ENCODE peak calls at places on chromosomes 6 and 20, in five cellular contexts. G is tibial artery, P is thoracic aorta, U is heart right ventricle, S is upper lobe of left lung. O is an unnamed sample. For H3K36me3, the result is how much of the 10 kb centered on the place peaks cover.

GRCh38 chr6:44969446-44970175 is 358.5 kb upstream of the RUNX2 start:
- DNase-seq in S (no peak), G (no peak), P (no peak), U (no peak), O (no peak)

GRCh38 chr6:69398729-69399128 is 398.1 kb downstream of the LMBRD1 start:
- DNase-seq in S (no peak), G (no peak), U (no peak), P (peak), O (no peak)

GRCh38 chr20:52958206-52958605 is 14.0 kb upstream of the TSHZ2 start:
- DNase-seq in G (no peak), S (no peak), U (no peak), P (no peak), O (no peak)

GRCh38 chr20:32463642-32464400 is 105.7 kb downstream of the ASXL1 start:
- DNase-seq in S (peak), U (no peak), G (no peak), P (no peak), O (no peak)

GRCh38 chr6:7142228-7142801 is 34.6 kb downstream of the RREB1 start:
- DNase-seq in S (peak), G (no peak), U (no peak), P (no peak), O (no peak)

GRCh38 chr6:143510991-143511891 is at the start of gene FUCA2:
- DNase-seq in G (peak), P (peak), S (peak), U (peak), O (peak)

GRCh38 chr20:45948261-45948733 is 13.8 kb downstream of the PCIF1 start:
- DNase-seq in P (no peak), S (no peak), U (no peak), G (no peak), O (no peak)

GRCh38 chr6:128095362-128095761 is 194.5 kb upstream of the THEMIS start:
- DNase-seq in G (no peak), S (no peak), P (no peak), U (no peak), O (no peak)

GRCh38 chr6:110874880-110875547 is 429 bp downstream of the AMD1 start:
- DNase-seq in P (no peak), S (peak), U (peak), G (peak), O (no peak)

GRCh38 chr20:63076421-63076820 is 69.7 kb upstream of the BHLHE23 start:
- DNase-seq in S (no peak), G (no peak), U (no peak), P (no peak), O (no peak)

GRCh38 chr20:59222239-59222981 is 58.8 kb downstream of the ZNF831 start:
- DNase-seq in U (peak), S (peak), G (peak), P (no peak), O (peak)

GRCh38 chr20:45073182-45073581 is 27.7 kb downstream of the KCNS1 start:
- DNase-seq in G (no peak), S (no peak), U (no peak), P (no peak), O (no peak)

GRCh38 chr20:49291200-49291599 is 13.3 kb upstream of the ZNFX1 start:
- DNase-seq in U (no peak), P (no peak), S (no peak), G (no peak), O (no peak)

GRCh38 chr6:39204646-39205244 is 24.5 kb downstream of the KCNK5 start:
- DNase-seq in G (no peak), P (no peak), U (no peak), S (peak), O (no peak)

GRCh38 chr6:115882771-115883170 is 177.9 kb downstream of the FRK start:
- DNase-seq in S (no peak), P (no peak), G (no peak), U (no peak), O (no peak)

GRCh38 chr6:112163295-112164257 is 76.2 kb downstream of the FAM229B start:
- DNase-seq in U (peak), P (no peak), G (no peak), S (no peak), O (peak)

GRCh38 chr6:106927531-106928398 is 46.8 kb downstream of the CD24 start:
- DNase-seq in P (no peak), G (no peak), U (peak), S (no peak), O (peak)

GRCh38 chr6:31718294-31718693 is 3.1 kb downstream of the LY6G6D start:
- DNase-seq in S (no peak), G (no peak), U (no peak), P (no peak), O (peak)

GRCh38 chr6:40419881-40420705 is 167.1 kb downstream of the LRFN2 start:
- DNase-seq in S (no peak), G (peak), U (no peak), P (no peak), O (no peak)

GRCh38 chr20:32462900-32463641 is 104.9 kb downstream of the ASXL1 start:
- DNase-seq in P (no peak), U (no peak), S (no peak), G (no peak), O (no peak)

GRCh38 chr20:58691773-58692578 is 624 bp upstream of the NPEPL1 start:
- DNase-seq in S (peak), P (no peak), G (peak), U (peak), O (no peak)

GRCh38 chr6:14732226-14732844 is 513.5 kb upstream of the JARID2 start:
- DNase-seq in G (no peak), S (no peak), P (no peak), U (no peak), O (peak)

GRCh38 chr6:55713411-55713810 is 134.4 kb upstream of the HMGCLL1 start:
- DNase-seq in S (no peak), G (no peak), P (no peak), U (no peak), O (no peak)

GRCh38 chr20:51562334-51563140 is 20.0 kb upstream of the NFATC2 start:
- DNase-seq in U (peak), G (peak), S (peak), P (peak), O (peak)

GRCh38 chr20:64145458-64146300 is 18.6 kb upstream of the MYT1 start:
- DNase-seq in U (no peak), P (no peak), S (no peak), G (peak), O (peak)

GRCh38 chr6:158718431-158719126 is 68.7 kb downstream of the SYTL3 start:
- DNase-seq in G (peak), P (no peak), U (no peak), S (no peak), O (peak)

GRCh38 chr6:113694278-113695077 is 162.7 kb upstream of the MARCKS start:
- DNase-seq in P (no peak), G (no peak), S (no peak), U (no peak), O (no peak)

GRCh38 chr6:10276106-10276505 is 138.8 kb downstream of the TFAP2A start:
- DNase-seq in G (no peak), S (no peak), U (no peak), P (no peak), O (no peak)

GRCh38 chr6:1616556-1617463 is 7.1 kb downstream of the FOXC1 start:
- DNase-seq in P (no peak), S (no peak), G (peak), U (no peak), O (no peak)

GRCh38 chr6:90406142-90406794 is 109.6 kb upstream of the BACH2 start:
- DNase-seq in S (no peak), U (no peak), P (no peak), G (no peak), O (no peak)

GRCh38 chr6:128491041-128491642 is 29.3 kb downstream of the PTPRK start:
- DNase-seq in G (no peak), S (no peak), P (no peak), U (no peak), O (no peak)

GRCh38 chr6:93210908-93211307 is 208.5 kb downstream of the EPHA7 start:
- DNase-seq in S (no peak), G (no peak), P (no peak), U (no peak), O (no peak)

GRCh38 chr20:62624719-62625455 is 17.4 kb upstream of the SLCO4A1 start:
- DNase-seq in U (no peak), G (peak), P (no peak), S (peak), O (no peak)

GRCh38 chr20:50014570-50015562 is 32.1 kb downstream of the SNAI1 start:
- DNase-seq in S (peak), U (no peak), P (no peak), G (no peak), O (no peak)

GRCh38 chr6:62614442-62614841 is 328.4 kb upstream of the KHDRBS2 start:
- DNase-seq in G (no peak), S (no peak), U (no peak), P (no peak), O (no peak)

GRCh38 chr6:100267721-100268123 is 197.0 kb downstream of the SIM1 start:
- DNase-seq in S (no peak), G (no peak), U (no peak), P (no peak), O (no peak)

GRCh38 chr6:127794405-127794804 is 106.5 kb downstream of the THEMIS start:
- DNase-seq in G (no peak), S (no peak), U (no peak), P (no peak), O (no peak)

DNA sequence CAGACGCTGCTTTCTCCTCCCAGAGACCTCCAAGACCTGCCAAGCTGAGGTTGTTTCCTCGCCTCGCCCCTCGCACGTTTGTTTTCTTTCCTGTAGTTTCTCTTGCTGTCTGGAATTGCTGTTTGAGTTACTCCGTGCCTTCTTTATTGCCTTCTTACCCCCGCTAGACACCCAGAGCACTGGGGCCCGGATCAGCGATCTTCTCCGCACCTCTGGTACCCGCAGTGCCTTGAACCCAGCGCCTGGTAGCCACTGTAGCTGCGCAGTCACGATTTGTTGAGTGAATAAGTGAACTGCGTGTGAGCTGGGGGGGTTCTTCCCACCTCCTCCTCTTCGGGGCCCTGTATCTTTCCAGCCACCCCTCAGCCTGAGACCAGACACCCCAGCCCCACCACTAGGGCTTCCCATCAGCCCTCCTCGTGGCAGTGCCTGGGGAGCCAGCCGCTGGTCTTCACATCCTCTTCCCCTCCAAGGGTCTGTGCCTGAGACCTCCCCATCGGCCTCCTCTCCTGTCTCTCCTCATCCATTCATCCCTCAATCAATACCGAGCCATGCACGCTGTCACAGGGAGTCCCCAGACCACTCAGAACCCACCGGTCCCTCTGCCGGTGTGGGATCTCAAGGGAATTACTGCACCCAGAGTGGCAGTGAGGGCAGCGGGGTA is 849 bp upstream of the BMP7 start:
- DNase-seq in S (no peak), G (no peak), U (no peak), P (no peak), O (no peak)
- H3K36me3 ChIP-seq in S (under half), G (under half), U (under half), P (under half), O (under half)

DNA sequence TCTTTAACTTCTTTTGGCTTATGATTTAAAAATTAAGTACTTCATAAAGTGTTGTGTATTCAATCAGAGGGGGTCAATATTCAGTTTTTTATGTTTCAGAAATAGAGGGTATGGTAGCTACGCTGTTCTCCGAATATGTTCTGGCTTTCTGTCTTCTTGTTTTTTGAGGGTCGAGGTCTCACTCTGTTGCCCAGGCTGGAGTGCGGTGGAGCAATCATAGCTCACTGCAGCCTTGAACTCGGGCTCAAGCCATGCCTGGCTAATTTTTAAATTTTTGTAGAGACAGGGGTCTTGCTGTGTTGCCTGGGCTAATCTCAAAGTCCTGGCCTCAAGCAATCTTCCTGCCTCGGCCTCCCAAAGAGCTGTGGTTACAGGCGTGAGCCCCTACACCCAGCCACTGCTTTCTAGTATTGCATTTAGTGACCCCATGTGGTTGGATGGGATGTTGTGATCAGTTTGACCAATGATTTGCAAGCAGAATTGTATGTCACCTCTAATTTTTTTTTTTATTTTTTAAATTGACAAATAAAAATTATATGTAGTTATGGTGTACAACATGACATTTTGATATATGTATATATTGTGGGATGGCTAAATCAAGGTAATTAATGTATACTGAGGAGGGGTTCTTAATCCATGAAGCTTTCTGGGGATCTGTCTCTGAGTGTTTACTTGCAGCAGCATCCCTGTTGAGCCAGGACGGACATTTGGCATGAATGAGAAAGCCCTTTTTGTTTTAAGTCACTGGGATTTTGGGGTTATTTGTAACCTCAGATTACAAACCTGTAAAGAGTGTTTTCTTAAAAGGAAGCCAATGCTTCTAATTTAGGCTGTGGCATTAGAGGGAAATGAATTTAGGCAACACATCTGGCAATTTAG is 38.5 kb upstream of the DEK start:
- DNase-seq in U (no peak), S (no peak), G (no peak), P (no peak), O (no peak)
- TF ChIP-seq CTCF in U (peak), S (no peak), G (no peak), P (peak), O (peak)

GRCh38 chr6:73703514-73703913 is 7.5 kb downstream of the CD109 start:
- DNase-seq in S (no peak), P (no peak), U (no peak), G (no peak), O (no peak)
- H3K36me3 ChIP-seq in S (under half), P (under half), U (under half), G (under half), O (under half)

GRCh38 chr20:5806457-5807263 is 56.5 kb downstream of the SHLD1 start:
- DNase-seq in S (no peak), G (no peak), P (no peak), U (no peak), O (no peak)
- TF ChIP-seq CTCF in S (no peak), G (no peak), P (no peak), U (peak), O (no peak)